ENCODE peak calls at places on chromosomes 7 and 10, in seven cellular contexts. R is right cardiac atrium; Z is CD8-positive, alpha-beta memory T cell; F is mesendoderm; P is lower lobe of right lung; X is A549; Q is transverse colon. B is an unnamed sample. For H3K4me1, the result is how much of the 10 kb centered on the place peaks cover.

GRCh38 chr7:18420758-18421157 is 74.8 kb upstream of the HDAC9 start:
- DNase-seq in R (no peak), Z (no peak), F (no peak), P (no peak), X (no peak), Q (no peak), B (no peak)

GRCh38 chr10:123637326-123637880 is 28.8 kb upstream of the GPR26 start:
- DNase-seq in R (no peak), Z (no peak), F (no peak), P (no peak), X (no peak), Q (no peak), B (no peak)

GRCh38 chr7:84701524-84702306 is 485.1 kb downstream of the SEMA3D start:
- DNase-seq in R (no peak), Z (no peak), F (peak), P (no peak), X (peak), Q (peak), B (peak)

GRCh38 chr7:106290319-106290718 is 5.5 kb upstream of the NAMPT start:
- DNase-seq in R (no peak), Z (no peak), F (no peak), P (no peak), X (no peak), Q (peak), B (no peak)

GRCh38 chr7:50632561-50633413 is 67.6 kb upstream of the DDC start:
- DNase-seq in R (no peak), Z (peak), F (peak), P (no peak), X (peak), Q (peak), B (peak)

GRCh38 chr7:51011710-51012350 is 229.1 kb upstream of the GRB10 start:
- DNase-seq in R (no peak), Z (no peak), F (no peak), P (no peak), X (no peak), Q (no peak), B (no peak)

GRCh38 chr7:10655031-10655430 is 318.6 kb upstream of the PHF14 start:
- DNase-seq in R (no peak), Z (no peak), F (no peak), P (no peak), X (no peak), Q (no peak), B (no peak)

GRCh38 chr7:116210345-116211005 is at the start of gene TES:
- DNase-seq in R (peak), Z (peak), F (peak), P (peak), X (peak), Q (peak), B (no peak)

GRCh38 chr10:3108575-3109105 is 41.3 kb downstream of the PFKP start:
- DNase-seq in R (no peak), Z (no peak), F (no peak), P (no peak), X (no peak), Q (no peak), B (no peak)

GRCh38 chr10:65518379-65518778 is 1407.5 kb upstream of the LRRTM3 start:
- DNase-seq in R (no peak), Z (no peak), F (peak), P (no peak), X (no peak), Q (no peak), B (no peak)

GRCh38 chr7:23012797-23013714 is 874 bp downstream of the HYCC1 start:
- DNase-seq in R (peak), Z (peak), F (peak), P (peak), X (peak), Q (peak), B (no peak)

GRCh38 chr7:21869785-21870402 is 75.8 kb downstream of the CDCA7L start:
- DNase-seq in R (no peak), Z (no peak), F (peak), P (no peak), X (no peak), Q (no peak), B (no peak)

GRCh38 chr7:38318803-38319416 is 45.5 kb upstream of the TARP start:
- DNase-seq in R (no peak), Z (no peak), F (peak), P (no peak), X (peak), Q (peak), B (peak)

GRCh38 chr10:103552856-103553742 is 59.6 kb downstream of the NEURL1 start:
- DNase-seq in R (peak), Z (no peak), F (no peak), P (no peak), X (no peak), Q (no peak), B (no peak)

GRCh38 chr7:5596046-5596895 is 172.6 kb upstream of the TNRC18 start:
- DNase-seq in R (peak), Z (peak), F (peak), P (peak), X (peak), Q (peak), B (peak)

GRCh38 chr7:5595545-5596045 is 172.0 kb upstream of the TNRC18 start:
- DNase-seq in R (no peak), Z (peak), F (peak), P (no peak), X (peak), Q (no peak), B (peak)

GRCh38 chr7:5597772-5598171 is 174.1 kb upstream of the TNRC18 start:
- DNase-seq in R (peak), Z (no peak), F (no peak), P (no peak), X (no peak), Q (no peak), B (no peak)

GRCh38 chr7:5596896-5597246 is 173.2 kb upstream of the TNRC18 start:
- DNase-seq in R (peak), Z (no peak), F (no peak), P (no peak), X (no peak), Q (no peak), B (no peak)

GRCh38 chr7:5594616-5595544 is 171.2 kb upstream of the TNRC18 start:
- DNase-seq in R (peak), Z (peak), F (peak), P (no peak), X (no peak), Q (no peak), B (peak)
- H3K4me1 ChIP-seq in R (under half), Z (under half), F (under half), P (half or more), X (half or more), Q (under half), B (half or more)

GRCh38 chr7:80879849-80880248 is 39.0 kb downstream of the SEMA3C start:
- DNase-seq in R (no peak), Z (no peak), F (no peak), P (no peak), X (no peak), Q (no peak), B (no peak)

GRCh38 chr7:80882213-80882801 is 36.5 kb downstream of the SEMA3C start:
- DNase-seq in R (no peak), Z (no peak), F (no peak), P (no peak), X (no peak), Q (no peak), B (no peak)

GRCh38 chr7:80883188-80884025 is 35.4 kb downstream of the SEMA3C start:
- DNase-seq in R (no peak), Z (no peak), F (peak), P (no peak), X (peak), Q (no peak), B (peak)

GRCh38 chr7:80884511-80885195 is 34.2 kb downstream of the SEMA3C start:
- DNase-seq in R (no peak), Z (no peak), F (peak), P (no peak), X (no peak), Q (no peak), B (no peak)

GRCh38 chr7:80881361-80881760 is 37.5 kb downstream of the SEMA3C start:
- DNase-seq in R (no peak), Z (no peak), F (no peak), P (no peak), X (no peak), Q (no peak), B (no peak)
- H3K4me1 ChIP-seq in R (under half), Z (under half), F (under half), P (under half), X (half or more), Q (under half), B (half or more)

GRCh38 chr10:34809796-34810195 is 5.3 kb downstream of the PARD3 start:
- DNase-seq in R (no peak), Z (no peak), F (no peak), P (no peak), X (no peak), Q (no peak), B (no peak)
- H3K4me1 ChIP-seq in R (under half), Z (under half), F (under half), P (under half), X (half or more), Q (under half), B (under half)

GRCh38 chr10:22686347-22686746 is 28.0 kb downstream of the PIP4K2A start:
- DNase-seq in R (no peak), Z (no peak), F (no peak), P (no peak), X (no peak), Q (no peak), B (no peak)
- H3K4me1 ChIP-seq in R (under half), Z (half or more), F (under half), P (half or more), X (under half), Q (under half), B (under half)

DNA sequence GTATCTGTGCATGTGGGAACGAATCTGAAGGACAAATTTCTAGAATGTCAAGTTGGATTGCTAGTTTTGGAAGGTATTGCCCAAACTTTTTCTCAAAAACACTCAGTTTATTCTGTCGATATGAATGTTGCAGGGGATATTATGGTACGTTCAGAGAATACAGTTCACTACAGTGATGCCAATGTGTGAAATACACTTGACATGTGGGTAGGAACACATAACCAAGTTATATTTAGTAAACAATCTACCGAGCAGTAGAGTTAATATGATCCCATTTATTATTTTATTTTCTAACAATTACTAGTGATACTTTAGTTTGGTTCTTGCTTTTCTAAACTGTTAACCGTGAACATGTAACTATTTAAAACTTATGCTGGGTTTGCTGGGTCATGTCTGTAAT is 37.4 kb downstream of the KIAA1217 start:
- DNase-seq in R (no peak), Z (no peak), F (no peak), P (no peak), X (no peak), Q (no peak), B (no peak)
- H3K4me1 ChIP-seq in R (under half), Z (under half), F (under half), P (under half), X (under half), Q (under half), B (under half)

GRCh38 chr10:62708569-62708968 is 96.0 kb upstream of the ADO start:
- DNase-seq in R (no peak), Z (no peak), F (no peak), P (no peak), X (no peak), Q (no peak), B (no peak)

GRCh38 chr10:62710182-62710581 is 94.3 kb upstream of the ADO start:
- DNase-seq in R (no peak), Z (no peak), F (no peak), P (no peak), X (no peak), Q (no peak), B (no peak)

GRCh38 chr10:62705789-62706188 is 98.7 kb upstream of the ADO start:
- DNase-seq in R (no peak), Z (no peak), F (no peak), P (no peak), X (no peak), Q (no peak), B (no peak)

GRCh38 chr10:62707810-62708209 is 96.7 kb upstream of the ADO start:
- DNase-seq in R (no peak), Z (no peak), F (no peak), P (no peak), X (no peak), Q (no peak), B (no peak)

GRCh38 chr10:62709200-62709599 is 95.3 kb upstream of the ADO start:
- DNase-seq in R (no peak), Z (no peak), F (no peak), P (no peak), X (no peak), Q (no peak), B (no peak)
- H3K4me1 ChIP-seq in R (under half), Z (under half), F (under half), P (under half), X (under half), Q (under half), B (under half)

DNA sequence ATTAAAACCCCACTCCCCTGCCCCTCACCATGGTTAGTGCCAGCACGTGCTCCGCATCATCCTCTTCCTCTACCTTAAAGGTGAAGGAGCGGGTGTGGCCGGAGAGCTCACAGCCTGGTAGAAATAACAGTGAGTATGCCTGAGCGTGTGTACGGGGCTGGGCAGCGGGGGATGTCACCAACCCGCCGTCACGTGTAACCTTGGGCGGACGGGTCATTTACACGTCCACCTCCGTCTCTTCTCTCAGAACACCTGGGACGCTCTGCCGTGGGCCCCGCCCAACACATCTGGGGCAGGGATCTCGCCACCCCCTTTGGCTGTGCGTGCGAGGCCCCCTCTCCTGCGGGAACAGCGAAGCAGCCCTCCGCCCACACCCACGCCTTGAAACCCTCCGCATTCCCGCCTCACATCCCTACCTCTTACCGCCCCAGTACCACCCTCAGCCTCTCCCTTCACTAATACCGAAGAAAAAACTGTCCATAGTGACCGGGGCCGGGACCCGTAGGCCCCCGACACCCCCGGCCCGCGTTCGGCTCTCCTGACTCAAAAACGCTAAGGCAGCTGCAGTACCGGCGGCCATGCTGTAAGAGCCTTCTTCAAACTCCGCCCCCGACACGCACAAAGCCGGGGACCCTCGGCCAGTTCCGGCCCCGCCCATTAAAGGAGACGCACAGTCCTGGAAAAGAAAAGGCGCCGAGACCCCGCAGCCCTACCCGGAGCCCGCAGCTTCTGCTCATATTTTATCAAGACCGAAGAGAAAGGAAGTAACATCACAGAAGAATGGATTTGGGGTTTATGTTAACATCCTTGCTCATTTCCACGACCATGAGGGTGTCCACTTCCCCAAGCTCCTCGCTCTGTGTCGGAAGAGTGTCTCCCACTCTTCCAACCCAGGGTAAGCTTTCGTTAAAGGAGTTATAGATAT is at the start of gene NPM3:
- DNase-seq in R (peak), Z (peak), F (peak), P (peak), X (peak), Q (peak), B (peak)
- H3K4me1 ChIP-seq in R (under half), Z (half or more), F (under half), P (half or more), X (under half), Q (under half), B (under half)

GRCh38 chr10:43698156-43698555 is 49.5 kb upstream of the ZNF32 start:
- DNase-seq in R (no peak), Z (no peak), F (no peak), P (no peak), X (no peak), Q (no peak), B (no peak)
- H3K4me1 ChIP-seq in R (under half), Z (under half), F (under half), P (under half), X (under half), Q (under half), B (under half)

GRCh38 chr10:33084388-33084896 is 126.4 kb upstream of the ITGB1 start:
- DNase-seq in R (no peak), Z (no peak), F (no peak), P (no peak), X (no peak), Q (no peak), B (no peak)
- H3K4me1 ChIP-seq in R (under half), Z (under half), F (under half), P (under half), X (under half), Q (under half), B (under half)

DNA sequence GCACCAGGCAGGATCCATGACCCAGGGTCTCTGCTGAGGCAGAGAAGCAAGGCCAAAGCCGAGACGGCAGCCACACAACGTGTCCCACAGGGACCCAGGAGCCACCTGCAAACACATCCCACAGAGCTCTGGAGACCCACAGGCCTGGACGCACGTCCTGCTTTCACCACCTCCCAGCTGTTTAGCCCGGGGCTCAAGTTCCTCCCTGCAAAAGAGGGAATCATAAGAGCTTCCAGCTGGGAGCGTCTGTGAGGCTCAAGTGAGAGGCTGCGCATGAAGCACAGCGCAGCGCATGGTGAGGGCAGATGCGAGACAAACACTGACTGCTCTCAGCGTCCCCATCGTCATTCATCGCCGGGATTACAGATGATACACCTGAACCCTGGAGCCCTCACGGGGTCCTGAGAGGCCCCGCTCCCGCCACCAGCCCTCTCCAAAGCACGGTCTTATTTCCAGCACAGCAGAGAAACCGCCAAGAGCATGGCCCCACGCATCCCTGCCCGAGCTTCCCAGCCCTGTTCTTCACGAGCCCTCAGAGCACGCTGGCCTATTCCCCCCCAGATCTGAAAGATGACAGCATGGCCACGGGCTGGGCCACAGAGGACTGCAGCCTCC is 88.7 kb downstream of the MAD1L1 start:
- DNase-seq in R (peak), Z (no peak), F (no peak), P (no peak), X (no peak), Q (no peak), B (no peak)
- H3K4me1 ChIP-seq in R (under half), Z (under half), F (under half), P (under half), X (under half), Q (under half), B (under half)